ENCODE peak calls at places on chromosomes 7 and 10, in five cellular contexts. J is mammary epithelial cell, Z is A673, Y is GM23338, L is Peyer's patch. X is an unnamed sample.

GRCh38 chr7:137990251-137990901 is 11.5 kb downstream of the CREB3L2 start:
- DNase-seq in J (peak; percentile 96), Z (no peak), Y (no peak), L (no peak), X (peak; percentile 98)

GRCh38 chr7:147199868-147200267 is 1083.3 kb downstream of the CNTNAP2 start:
- DNase-seq in J (no peak), Z (no peak), Y (no peak), L (no peak), X (no peak)

GRCh38 chr7:41732279-41733062 is 29.6 kb upstream of the INHBA start:
- DNase-seq in J (no peak), Z (peak; percentile 22), Y (peak; percentile 49), L (no peak), X (peak; percentile 32)

GRCh38 chr7:53811555-53812079 is 730.6 kb upstream of the VSTM2A start:
- DNase-seq in J (no peak), Z (no peak), Y (no peak), L (no peak), X (no peak)

GRCh38 chr10:47334627-47335026 is 12.4 kb downstream of the GDF2 start:
- DNase-seq in J (no peak), Z (no peak), Y (no peak), L (no peak), X (no peak)

GRCh38 chr7:140165422-140165821 is 11.4 kb downstream of the KDM7A start:
- DNase-seq in J (peak; percentile 74), Z (peak; percentile 9), Y (no peak), L (no peak), X (peak; percentile 88)

GRCh38 chr7:68073701-68074100 is 1077.1 kb downstream of the TYW1 start:
- DNase-seq in J (no peak), Z (no peak), Y (no peak), L (no peak), X (no peak)

GRCh38 chr7:127239814-127240213 is 12.9 kb downstream of the GRM8 start:
- DNase-seq in J (no peak), Z (peak; percentile 4), Y (peak; percentile 65), L (no peak), X (no peak)

GRCh38 chr7:7956531-7957221 is 11.9 kb upstream of the GLCCI1 start:
- DNase-seq in J (peak; percentile 46), Z (no peak), Y (no peak), L (no peak), X (peak; percentile 83)

GRCh38 chr7:50655490-50655889 is 90.3 kb upstream of the DDC start:
- DNase-seq in J (no peak), Z (no peak), Y (no peak), L (no peak), X (no peak)

GRCh38 chr7:125602441-125602840 is 672.8 kb upstream of the POT1 start:
- DNase-seq in J (no peak), Z (no peak), Y (no peak), L (no peak), X (no peak)

GRCh38 chr7:2646680-2647571 is 15.1 kb downstream of the TTYH3 start:
- DNase-seq in J (no peak), Z (no peak), Y (peak; percentile 89), L (no peak), X (no peak)

GRCh38 chr7:43674559-43675436 is 54.5 kb downstream of the COA1 start:
- DNase-seq in J (peak; percentile 82), Z (peak; percentile 81), Y (no peak), L (no peak), X (peak; percentile 98)

GRCh38 chr10:18583575-18584270 is 67.7 kb downstream of the NSUN6 start:
- DNase-seq in J (no peak), Z (peak; percentile 19), Y (no peak), L (no peak), X (peak; percentile 18)

GRCh38 chr7:17991866-17992648 is 35.6 kb downstream of the PRPS1L1 start:
- DNase-seq in J (no peak), Z (no peak), Y (peak; percentile 68), L (no peak), X (no peak)

GRCh38 chr7:258476-259190 is 31.3 kb upstream of the FOXL3 start:
- DNase-seq in J (no peak), Z (no peak), Y (no peak), L (peak; percentile 45), X (no peak)

GRCh38 chr7:101466871-101467270 is 104.2 kb downstream of the COL26A1 start:
- DNase-seq in J (no peak), Z (no peak), Y (no peak), L (no peak), X (no peak)

GRCh38 chr7:123820864-123821263 is 24.1 kb upstream of the HYAL4 start:
- DNase-seq in J (no peak), Z (no peak), Y (no peak), L (no peak), X (no peak)

GRCh38 chr7:50509459-50509858 is 55.7 kb downstream of the DDC start:
- DNase-seq in J (no peak), Z (no peak), Y (no peak), L (no peak), X (peak; percentile 15)

GRCh38 chr7:149027560-149028345 is 552 bp downstream of the PDIA4 start:
- DNase-seq in J (peak; percentile 12), Z (peak; percentile 28), Y (no peak), L (no peak), X (peak; percentile 8)

GRCh38 chr7:81470084-81470723 is 299.6 kb downstream of the HGF start:
- DNase-seq in J (peak; percentile 51), Z (peak; percentile 80), Y (peak; percentile 84), L (peak; percentile 73), X (peak; percentile 54)

GRCh38 chr7:42456756-42457276 is 219.8 kb upstream of the GLI3 start:
- DNase-seq in J (no peak), Z (peak; percentile 19), Y (no peak), L (no peak), X (no peak)

GRCh38 chr7:151565541-151565940 is 45.8 kb upstream of the RHEB start:
- DNase-seq in J (no peak), Z (no peak), Y (no peak), L (no peak), X (no peak)

GRCh38 chr10:119203006-119203405 is 4.4 kb upstream of the GRK5 start:
- DNase-seq in J (peak; percentile 68), Z (no peak), Y (no peak), L (no peak), X (peak; percentile 50)

GRCh38 chr7:27113991-27114866 is 11.7 kb upstream of the HOXA2 start:
- DNase-seq in J (peak; percentile 68), Z (no peak), Y (peak; percentile 41), L (peak; percentile 69), X (no peak)

GRCh38 chr7:123769371-123769770 is 20.6 kb upstream of the WASL start:
- DNase-seq in J (peak; percentile 83), Z (no peak), Y (no peak), L (no peak), X (peak; percentile 94)

GRCh38 chr7:142153400-142153799 is 41.9 kb downstream of the MGAM2 start:
- DNase-seq in J (peak; percentile 22), Z (no peak), Y (no peak), L (no peak), X (peak; percentile 17)

GRCh38 chr7:126574276-126574675 is 678.5 kb downstream of the GRM8 start:
- DNase-seq in J (peak; percentile 89), Z (no peak), Y (no peak), L (no peak), X (peak; percentile 95)

GRCh38 chr7:20301311-20301939 is 29.3 kb upstream of the ITGB8 start:
- DNase-seq in J (peak; percentile 59), Z (peak; percentile 45), Y (no peak), L (no peak), X (peak; percentile 87)

GRCh38 chr7:93719546-93719945 is 145.0 kb upstream of the CALCR start:
- DNase-seq in J (peak; percentile 58), Z (no peak), Y (no peak), L (no peak), X (peak; percentile 52)

GRCh38 chr7:123635551-123636359 is 19.9 kb upstream of the LMOD2 start:
- DNase-seq in J (no peak), Z (peak; percentile 54), Y (peak; percentile 60), L (no peak), X (peak; percentile 47)

GRCh38 chr10:22612316-22612715 is 102.1 kb downstream of the PIP4K2A start:
- DNase-seq in J (no peak), Z (no peak), Y (no peak), L (no peak), X (no peak)

GRCh38 chr7:64310426-64310825 is 3.3 kb upstream of the ZNF736 start:
- DNase-seq in J (no peak), Z (no peak), Y (no peak), L (no peak), X (no peak)

GRCh38 chr7:64307254-64308018 is 6.3 kb upstream of the ZNF736 start:
- DNase-seq in J (peak; percentile 66), Z (peak; percentile 42), Y (peak; percentile 90), L (peak; percentile 92), X (peak; percentile 77)

GRCh38 chr7:64312826-64313225 is 935 bp upstream of the ZNF736 start:
- DNase-seq in J (no peak), Z (no peak), Y (no peak), L (no peak), X (peak; percentile 21)

GRCh38 chr7:64313740-64314491 is at the start of gene ZNF736:
- DNase-seq in J (peak; percentile 93), Z (peak; percentile 39), Y (peak; percentile 88), L (peak; percentile 88), X (peak; percentile 93)

DNA sequence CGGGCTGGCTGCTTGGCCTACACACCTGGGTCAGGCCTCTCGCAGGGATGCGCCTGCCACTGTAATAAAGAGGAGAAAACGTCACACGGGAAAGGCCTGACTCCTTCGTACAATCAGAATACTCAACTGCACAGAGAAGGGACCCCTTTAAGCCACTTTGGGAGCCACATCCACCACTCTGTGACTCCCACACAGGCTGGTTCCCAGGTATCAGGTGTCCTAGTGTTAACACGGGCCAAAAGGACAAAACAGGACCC is 5.8 kb upstream of the ZNF736 start:
- DNase-seq in J (no peak), Z (no peak), Y (no peak), L (no peak), X (no peak)
- H3K4me3 ChIP-seq in J (no peak overlapping the region), Z (no peak overlapping the region), Y (peak overlapping the region; percentile 60), L (peak overlapping the region; percentile 69), X (peak overlapping the region; percentile 49)

GRCh38 chr10:61669161-61669755 is 6.5 kb downstream of the CABCOCO1 start:
- DNase-seq in J (no peak), Z (no peak), Y (no peak), L (no peak), X (no peak)
- H3K36me3 ChIP-seq in J (no peaks in the 10 kb centered on the region), Z (no peaks in the 10 kb centered on the region), Y (no peaks in the 10 kb centered on the region), L (no peaks in the 10 kb centered on the region), X (no peaks in the 10 kb centered on the region)

GRCh38 chr10:72274730-72275350 is 1.1 kb downstream of the DDIT4 start:
- DNase-seq in J (peak; percentile 74), Z (no peak), Y (peak; percentile 77), L (peak; percentile 88), X (no peak)
- TF ChIP-seq CTCF in J (peak; percentile 67), Z (peak; percentile 72), Y (peak; percentile 73), L (peak; percentile 64), X (peak; percentile 61)

GRCh38 chr7:99618726-99619125 is 2.0 kb downstream of the ZSCAN25 start:
- DNase-seq in J (peak; percentile 96), Z (no peak), Y (no peak), L (no peak), X (peak; percentile 98)

GRCh38 chr7:99619571-99620130 is 2.9 kb downstream of the ZSCAN25 start:
- DNase-seq in J (no peak), Z (no peak), Y (no peak), L (no peak), X (no peak)

GRCh38 chr7:99622596-99622995 is 5.8 kb downstream of the ZSCAN25 start:
- DNase-seq in J (peak; percentile 72), Z (no peak), Y (no peak), L (no peak), X (peak; percentile 21)

GRCh38 chr7:99623091-99623693 is 6.4 kb downstream of the ZSCAN25 start:
- DNase-seq in J (peak; percentile 90), Z (no peak), Y (no peak), L (no peak), X (peak; percentile 77)

GRCh38 chr7:99621271-99621670 is 4.5 kb downstream of the ZSCAN25 start:
- DNase-seq in J (no peak), Z (no peak), Y (no peak), L (no peak), X (no peak)
- H3K4me3 ChIP-seq in J (no peak overlapping the region), Z (no peak overlapping the region), Y (no peak overlapping the region), L (no peak overlapping the region), X (no peak overlapping the region)